ENCODE peak calls at places on chromosomes 7 and 10, in eight cellular contexts. K is lung; C is thoracic aorta; Y is endothelial cell of umbilical vein; V is CD4-positive, CD25-positive, alpha-beta regulatory T cell; I is HCT116; L is fibroblast of lung; X is lower lobe of right lung. E is an unnamed sample.

GRCh38 chr7:137283147-137283546 is 60.4 kb downstream of the PTN start:
- DNase-seq in K (no peak), C (no peak), Y (no peak), V (no peak), I (no peak), L (no peak), X (no peak), E (no peak)

GRCh38 chr10:127296696-127297095 is 100.3 kb upstream of the INSYN2A start:
- DNase-seq in K (no peak), C (no peak), Y (no peak), V (no peak), I (no peak), L (no peak), X (no peak), E (no peak)

GRCh38 chr7:50739744-50740455 is 42.8 kb downstream of the GRB10 start:
- DNase-seq in K (no peak), C (no peak), Y (peak; percentile 46), V (peak; percentile 91), I (no peak), L (no peak), X (no peak), E (no peak)

GRCh38 chr10:110803830-110804338 is 67.8 kb upstream of the PDCD4 start:
- DNase-seq in K (no peak), C (no peak), Y (peak; percentile 36), V (peak; percentile 38), I (no peak), L (peak; percentile 49), X (no peak), E (no peak)

GRCh38 chr7:155378580-155378934 is 79.4 kb upstream of the EN2 start:
- DNase-seq in K (no peak), C (no peak), Y (no peak), V (no peak), I (no peak), L (no peak), X (no peak), E (no peak)

GRCh38 chr10:49610015-49610734 is at the start of gene SLC18A3:
- DNase-seq in K (no peak), C (no peak), Y (no peak), V (no peak), I (no peak), L (no peak), X (no peak), E (no peak)

GRCh38 chr7:157339777-157340677 is 3.2 kb downstream of the DNAJB6 start:
- DNase-seq in K (peak; percentile 55), C (no peak), Y (peak; percentile 71), V (peak; percentile 81), I (peak; percentile 53), L (peak; percentile 78), X (peak; percentile 67), E (peak; percentile 82)

GRCh38 chr7:139730746-139731612 is 46.8 kb downstream of the HIPK2 start:
- DNase-seq in K (no peak), C (peak; percentile 39), Y (peak; percentile 69), V (peak; percentile 38), I (no peak), L (peak; percentile 90), X (peak; percentile 55), E (peak; percentile 86)

GRCh38 chr10:79146611-79147130 is 77.9 kb downstream of the ZMIZ1 start:
- DNase-seq in K (peak; percentile 78), C (peak; percentile 50), Y (peak; percentile 67), V (peak; percentile 61), I (no peak), L (peak; percentile 58), X (peak; percentile 81), E (peak; percentile 90)

GRCh38 chr10:118971187-118971586 is 58.3 kb upstream of the NANOS1 start:
- DNase-seq in K (no peak), C (no peak), Y (no peak), V (no peak), I (no peak), L (no peak), X (no peak), E (no peak)

GRCh38 chr10:61993676-61994401 is 92.3 kb downstream of the ARID5B start:
- DNase-seq in K (no peak), C (no peak), Y (peak; percentile 91), V (peak; percentile 52), I (no peak), L (peak; percentile 66), X (no peak), E (no peak)

GRCh38 chr7:10708447-10708846 is 265.2 kb upstream of the PHF14 start:
- DNase-seq in K (no peak), C (no peak), Y (no peak), V (peak; percentile 16), I (peak; percentile 28), L (peak; percentile 4), X (no peak), E (no peak)

GRCh38 chr7:71326596-71326995 is 194.7 kb downstream of the GALNT17 start:
- DNase-seq in K (no peak), C (no peak), Y (no peak), V (no peak), I (no peak), L (no peak), X (no peak), E (no peak)

GRCh38 chr10:62765726-62766125 is 38.8 kb upstream of the ADO start:
- DNase-seq in K (no peak), C (no peak), Y (no peak), V (no peak), I (no peak), L (no peak), X (no peak), E (no peak)

GRCh38 chr10:23146069-23146657 is 45.9 kb upstream of the PTF1A start:
- DNase-seq in K (no peak), C (no peak), Y (no peak), V (no peak), I (no peak), L (no peak), X (no peak), E (no peak)

GRCh38 chr10:79463578-79464496 is 18.4 kb upstream of the ZCCHC24 start:
- DNase-seq in K (no peak), C (no peak), Y (no peak), V (no peak), I (no peak), L (no peak), X (no peak), E (no peak)

GRCh38 chr7:28701731-28702130 is 256.4 kb downstream of the TRIL start:
- DNase-seq in K (no peak), C (no peak), Y (no peak), V (no peak), I (no peak), L (no peak), X (no peak), E (no peak)

GRCh38 chr7:118151671-118152070 is 32.3 kb upstream of the LSM8 start:
- DNase-seq in K (no peak), C (no peak), Y (no peak), V (no peak), I (no peak), L (no peak), X (no peak), E (no peak)

GRCh38 chr10:116771101-116771705 is 28.8 kb upstream of the HSPA12A start:
- DNase-seq in K (peak; percentile 52), C (no peak), Y (no peak), V (no peak), I (no peak), L (peak; percentile 87), X (no peak), E (no peak)

GRCh38 chr7:144006029-144006428 is 5.9 kb downstream of the OR6B1 start:
- DNase-seq in K (no peak), C (no peak), Y (no peak), V (no peak), I (no peak), L (peak; percentile 66), X (no peak), E (no peak)

GRCh38 chr10:46516660-46517416 is 39.6 kb downstream of the GPRIN2 start:
- DNase-seq in K (no peak), C (no peak), Y (peak; percentile 70), V (no peak), I (no peak), L (peak; percentile 81), X (peak; percentile 43), E (no peak)

DNA sequence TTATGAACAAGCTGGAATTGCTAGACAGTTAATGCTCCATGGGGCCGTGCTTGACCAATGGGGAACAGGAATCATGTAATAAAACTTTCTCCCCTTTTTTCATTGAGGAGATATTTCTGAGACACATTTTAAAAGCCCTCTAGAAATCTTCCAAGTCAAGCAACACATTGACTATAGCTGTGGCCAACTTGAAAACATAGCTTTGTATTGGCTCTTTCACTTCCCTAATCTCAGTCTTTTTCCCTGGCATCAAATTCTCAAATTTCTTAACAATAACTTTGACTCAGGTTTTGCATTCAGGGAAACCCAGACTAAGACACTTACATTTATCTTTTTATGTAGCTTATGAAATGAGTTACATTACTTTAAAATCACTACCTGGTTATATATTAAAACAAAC is 947.1 kb upstream of the MBL2 start:
- DNase-seq in K (no peak), C (no peak), Y (no peak), V (no peak), I (no peak), L (no peak), X (no peak), E (no peak)
- H3K4me1 ChIP-seq in K (no peaks in the 10 kb centered on the region), C (no peaks in the 10 kb centered on the region), Y (no peaks in the 10 kb centered on the region), V (no peaks in the 10 kb centered on the region), I (no peaks in the 10 kb centered on the region), L (no peaks in the 10 kb centered on the region), X (no peaks in the 10 kb centered on the region), E (no peaks in the 10 kb centered on the region)

GRCh38 chr10:21530168-21530567 is 3.9 kb upstream of the MLLT10 start:
- DNase-seq in K (no peak), C (no peak), Y (no peak), V (no peak), I (no peak), L (no peak), X (no peak), E (no peak)

GRCh38 chr10:21530616-21531015 is 3.4 kb upstream of the MLLT10 start:
- DNase-seq in K (no peak), C (no peak), Y (no peak), V (no peak), I (no peak), L (no peak), X (no peak), E (no peak)

GRCh38 chr10:21532694-21533576 is 1.1 kb upstream of the MLLT10 start:
- DNase-seq in K (no peak), C (no peak), Y (peak; percentile 26), V (no peak), I (no peak), L (no peak), X (no peak), E (no peak)

GRCh38 chr10:21529236-21529910 is 3.9 kb upstream of the SKIDA1 start:
- DNase-seq in K (no peak), C (no peak), Y (no peak), V (no peak), I (no peak), L (no peak), X (no peak), E (no peak)

GRCh38 chr10:21531164-21531563 is 2.9 kb upstream of the MLLT10 start:
- DNase-seq in K (no peak), C (no peak), Y (no peak), V (no peak), I (no peak), L (peak; percentile 85), X (no peak), E (no peak)
- H3K4me3 ChIP-seq in K (no peak overlapping the region), C (no peak overlapping the region), Y (no peak overlapping the region), V (no peak overlapping the region), I (no peak overlapping the region), L (no peak overlapping the region), X (no peak overlapping the region), E (no peak overlapping the region)

GRCh38 chr7:44460325-44460724 is 30.1 kb downstream of the NUDCD3 start:
- DNase-seq in K (no peak), C (no peak), Y (no peak), V (peak; percentile 93), I (no peak), L (no peak), X (no peak), E (no peak)
- H3K4me1 ChIP-seq in K (peaks cover 6% of the 10 kb centered on the region), C (peaks cover 21% of the 10 kb centered on the region), Y (peaks cover 30% of the 10 kb centered on the region), V (peaks cover 49% of the 10 kb centered on the region), I (no peaks in the 10 kb centered on the region), L (peaks cover 8% of the 10 kb centered on the region), X (peaks cover 14% of the 10 kb centered on the region), E (peaks cover 8% of the 10 kb centered on the region)

GRCh38 chr10:32207544-32207943 is 139.4 kb downstream of the EPC1 start:
- DNase-seq in K (peak; percentile 44), C (no peak), Y (peak; percentile 73), V (peak; percentile 71), I (peak; percentile 35), L (peak; percentile 43), X (peak; percentile 62), E (peak; percentile 69)
- H3K4me3 ChIP-seq in K (no peak overlapping the region), C (no peak overlapping the region), Y (no peak overlapping the region), V (no peak overlapping the region), I (no peak overlapping the region), L (no peak overlapping the region), X (no peak overlapping the region), E (no peak overlapping the region)